ENCODE peak calls at places on chromosomes 13 and 19, in four cellular contexts. A is hypothalamus, G is posterior cingulate gyrus, W is breast epithelium. E is an unnamed sample.

GRCh38 chr19:11375143-11375948 is 880 bp downstream of the SWSAP1 start:
- DNase-seq in W (peak), G (no peak), A (peak), E (no peak)

GRCh38 chr19:3270908-3271307 is 46.4 kb downstream of the CELF5 start:
- DNase-seq in W (no peak), A (peak), G (peak), E (peak)

GRCh38 chr13:107348931-107349330 is 781.0 kb upstream of the ARGLU1 start:
- DNase-seq in W (no peak), G (no peak), A (no peak), E (peak)

GRCh38 chr13:20102776-20103175 is 58.1 kb downstream of the GJA3 start:
- DNase-seq in A (no peak), W (no peak), G (no peak), E (no peak)

GRCh38 chr19:9498183-9498902 is at the start of gene ZNF560:
- DNase-seq in W (no peak), G (no peak), A (no peak), E (peak)

GRCh38 chr19:49271080-49271753 is 53.8 kb downstream of the SLC6A16 start:
- DNase-seq in A (no peak), W (no peak), G (no peak), E (peak)

GRCh38 chr19:49492573-49493411 is 3.4 kb upstream of the RPS11 start:
- DNase-seq in A (no peak), W (no peak), G (no peak), E (no peak)

GRCh38 chr13:45521292-45521691 is 56.6 kb downstream of the COG3 start:
- DNase-seq in G (peak), A (no peak), W (no peak), E (peak)

GRCh38 chr19:21568816-21569496 is 63.6 kb downstream of the ZNF429 start:
- DNase-seq in W (peak), G (peak), A (peak), E (peak)

GRCh38 chr19:41198559-41198958 is 5.5 kb downstream of the CYP2S1 start:
- DNase-seq in W (no peak), A (no peak), G (no peak), E (no peak)

GRCh38 chr13:106471957-106472543 is 63.4 kb downstream of the EFNB2 start:
- DNase-seq in G (peak), W (no peak), A (no peak), E (peak)

GRCh38 chr19:15684828-15685227 is 11.9 kb downstream of the CYP4F12 start:
- DNase-seq in W (no peak), G (no peak), A (no peak), E (no peak)

GRCh38 chr19:54207908-54208783 is 7.5 kb downstream of the RPS9 start:
- DNase-seq in G (peak), W (peak), A (peak), E (peak)

GRCh38 chr13:97258801-97259200 is 36.7 kb downstream of the MBNL2 start:
- DNase-seq in A (no peak), G (no peak), W (no peak), E (peak)

GRCh38 chr13:95150555-95150954 is 150.7 kb downstream of the ABCC4 start:
- DNase-seq in W (no peak), A (no peak), G (no peak), E (no peak)

GRCh38 chr13:42101821-42102580 is 53.6 kb downstream of the DGKH start:
- DNase-seq in A (no peak), G (no peak), W (no peak), E (no peak)

GRCh38 chr13:62357887-62358645 is 942.4 kb upstream of the PCDH20 start:
- DNase-seq in G (no peak), A (no peak), W (no peak), E (peak)

GRCh38 chr13:99258946-99259345 is 767 bp upstream of the GPR18 start:
- DNase-seq in A (no peak), G (no peak), W (no peak), E (no peak)

GRCh38 chr13:27920677-27921420 is 1.0 kb downstream of the PDX1 start:
- DNase-seq in A (no peak), W (no peak), G (no peak), E (peak)

GRCh38 chr19:43560687-43561086 is 14.6 kb downstream of the XRCC1 start:
- DNase-seq in A (no peak), G (peak), W (no peak), E (peak)

GRCh38 chr19:10756791-10757190 is 38.9 kb downstream of the DNM2 start:
- DNase-seq in A (no peak), W (no peak), G (no peak), E (no peak)

GRCh38 chr13:52419080-52419479 is 13.1 kb upstream of the THSD1 start:
- DNase-seq in G (no peak), W (no peak), A (no peak), E (no peak)

GRCh38 chr13:95251641-95252040 is 49.6 kb downstream of the ABCC4 start:
- DNase-seq in W (no peak), G (no peak), A (no peak), E (no peak)

GRCh38 chr19:8629184-8629583 is 1.2 kb upstream of the NFILZ start:
- DNase-seq in W (no peak), A (no peak), G (no peak), E (no peak)